ENCODE peak calls at places on chromosomes 2 and 18, in nine cellular contexts. M is dorsolateral prefrontal cortex; F is sigmoid colon; R is fibroblast of lung; V is CD4-positive, alpha-beta memory T cell; I is HL-60; C is SK-N-SH; K is tibial nerve; O is GM06990. Z is an unnamed sample.

GRCh38 chr2:44718431-44718830 is 223.1 kb upstream of the SIX3 start:
- DNase-seq in M (no peak), F (no peak), R (no peak), V (no peak), I (no peak), C (no peak), K (no peak), O (no peak), Z (no peak)

GRCh38 chr2:142562900-142563299 is 314.6 kb upstream of the KYNU start:
- DNase-seq in M (no peak), F (no peak), R (no peak), V (no peak), I (no peak), C (no peak), K (no peak), O (no peak), Z (no peak)

GRCh38 chr2:46076251-46076650 is 221.0 kb upstream of the EPAS1 start:
- DNase-seq in M (no peak), F (peak; percentile 27), R (peak; percentile 74), V (no peak), I (no peak), C (no peak), K (no peak), O (no peak), Z (no peak)

GRCh38 chr2:238841542-238842181 is 6.2 kb upstream of the TWIST2 start:
- DNase-seq in M (no peak), F (no peak), R (no peak), V (no peak), I (no peak), C (no peak), K (no peak), O (no peak), Z (no peak)

GRCh38 chr2:64661770-64662169 is 8.1 kb upstream of the SERTAD2 start:
- DNase-seq in M (no peak), F (no peak), R (no peak), V (no peak), I (peak; percentile 47), C (no peak), K (no peak), O (no peak), Z (no peak)

GRCh38 chr18:49174478-49174877 is 223.7 kb upstream of the SMAD7 start:
- DNase-seq in M (no peak), F (no peak), R (peak; percentile 85), V (no peak), I (no peak), C (no peak), K (no peak), O (no peak), Z (no peak)

GRCh38 chr2:101745711-101746694 is 48.5 kb downstream of the MAP4K4 start:
- DNase-seq in M (no peak), F (no peak), R (peak; percentile 52), V (no peak), I (no peak), C (no peak), K (no peak), O (no peak), Z (no peak)

GRCh38 chr2:120733238-120733942 is 2.3 kb upstream of the GLI2 start:
- DNase-seq in M (no peak), F (no peak), R (peak; percentile 31), V (no peak), I (no peak), C (no peak), K (no peak), O (no peak), Z (peak; percentile 1)

GRCh38 chr2:176138526-176139169 is 9.1 kb downstream of the HOXD8 start:
- DNase-seq in M (no peak), F (peak; percentile 63), R (no peak), V (no peak), I (no peak), C (no peak), K (no peak), O (no peak), Z (peak; percentile 35)

GRCh38 chr2:176140130-176140519 is 10.6 kb downstream of the HOXD8 start:
- DNase-seq in M (no peak), F (peak; percentile 75), R (no peak), V (no peak), I (no peak), C (no peak), K (no peak), O (no peak), Z (no peak)

GRCh38 chr2:176139170-176139611 is 9.7 kb downstream of the HOXD8 start:
- DNase-seq in M (no peak), F (no peak), R (no peak), V (no peak), I (no peak), C (peak; percentile 62), K (no peak), O (no peak), Z (peak; percentile 50)

GRCh38 chr2:176140520-176141317 is 10.6 kb upstream of the HOXD4 start:
- DNase-seq in M (peak; percentile 69), F (peak; percentile 87), R (peak; percentile 41), V (peak; percentile 50), I (peak; percentile 62), C (peak; percentile 96), K (peak; percentile 54), O (peak; percentile 80), Z (peak; percentile 99)

GRCh38 chr2:176139621-176140020 is 10.1 kb downstream of the HOXD8 start:
- DNase-seq in M (no peak), F (peak; percentile 61), R (no peak), V (no peak), I (no peak), C (peak; percentile 72), K (no peak), O (no peak), Z (peak; percentile 54)
- H3K27me3 ChIP-seq in M (peaks cover 87% of the 10 kb centered on the region), F (peaks cover 53% of the 10 kb centered on the region), R (peaks cover 61% of the 10 kb centered on the region), V (peaks cover 82% of the 10 kb centered on the region), I (peaks cover 64% of the 10 kb centered on the region), C (no peaks in the 10 kb centered on the region), K (peaks cover 48% of the 10 kb centered on the region), O (no peaks in the 10 kb centered on the region), Z (peaks cover 96% of the 10 kb centered on the region)

GRCh38 chr2:230924470-230925341 is at the start of gene GPR55:
- DNase-seq in M (peak; percentile 60), F (peak; percentile 60), R (no peak), V (peak; percentile 42), I (peak; percentile 77), C (no peak), K (no peak), O (peak; percentile 80), Z (peak; percentile 90)

GRCh38 chr2:230927711-230928341 is 2.8 kb upstream of the GPR55 start:
- DNase-seq in M (peak; percentile 32), F (peak; percentile 62), R (no peak), V (no peak), I (no peak), C (no peak), K (no peak), O (no peak), Z (peak; percentile 49)

GRCh38 chr2:230925443-230925878 is 419 bp upstream of the GPR55 start:
- DNase-seq in M (no peak), F (peak; percentile 41), R (no peak), V (no peak), I (peak; percentile 10), C (no peak), K (no peak), O (peak; percentile 76), Z (no peak)

GRCh38 chr2:230924092-230924469 is 961 bp downstream of the GPR55 start:
- DNase-seq in M (no peak), F (peak; percentile 38), R (no peak), V (no peak), I (no peak), C (no peak), K (no peak), O (peak; percentile 41), Z (no peak)

DNA sequence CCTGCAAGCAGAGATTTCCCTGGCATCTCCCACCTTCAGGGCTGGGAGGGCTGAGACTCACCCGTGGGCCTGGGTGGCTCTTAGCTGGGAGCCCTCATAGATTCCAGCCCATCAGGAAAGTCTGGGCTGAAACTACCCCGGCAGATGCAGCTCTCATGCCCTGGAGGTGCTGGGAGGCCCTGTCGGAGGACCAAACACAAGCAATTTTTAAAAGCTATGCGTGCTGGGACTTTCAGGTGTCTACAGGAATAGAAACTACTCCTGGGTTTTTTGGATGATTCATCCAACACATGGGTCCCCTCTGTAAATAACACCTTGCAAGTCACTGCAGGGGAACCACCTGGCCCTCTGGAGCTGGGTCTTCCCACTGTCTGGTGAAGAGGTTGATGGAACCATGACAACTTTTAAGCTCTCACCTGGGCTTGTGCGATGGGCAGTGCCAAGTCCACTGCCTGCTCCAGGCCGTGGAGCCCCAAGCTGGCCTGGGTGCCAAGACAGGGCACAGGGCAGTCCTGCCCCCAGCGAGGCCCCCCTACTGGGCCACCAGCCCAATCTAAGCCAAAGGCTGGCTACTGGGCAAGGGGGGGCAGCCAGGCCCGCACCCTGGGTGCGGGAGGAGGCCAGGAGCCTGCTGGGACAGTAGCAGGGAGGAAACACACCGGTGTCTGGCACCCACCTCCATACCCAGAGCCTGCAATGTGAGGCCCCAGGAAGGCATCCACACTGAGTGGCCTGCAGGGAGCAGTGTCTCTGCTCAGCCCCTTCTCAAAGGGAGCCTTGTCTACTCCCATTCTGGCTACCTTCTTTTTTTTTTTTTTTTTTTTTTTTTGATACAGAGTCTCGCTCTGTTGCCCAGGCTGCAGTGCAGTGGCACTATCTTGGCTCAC is 1.1 kb upstream of the GPR55 start:
- DNase-seq in M (no peak), F (peak; percentile 42), R (no peak), V (no peak), I (no peak), C (no peak), K (no peak), O (peak; percentile 78), Z (peak; percentile 67)
- H3K4me3 ChIP-seq in M (no peak overlapping the region), F (no peak overlapping the region), R (no peak overlapping the region), V (no peak overlapping the region), I (no peak overlapping the region), C (no peak overlapping the region), K (no peak overlapping the region), O (peak overlapping the region; percentile 74), Z (no peak overlapping the region)

GRCh38 chr2:25034081-25034480 is 7.8 kb upstream of the EFR3B start:
- DNase-seq in M (no peak), F (no peak), R (no peak), V (no peak), I (no peak), C (no peak), K (no peak), O (no peak), Z (no peak)

GRCh38 chr2:25032094-25032493 is 9.8 kb upstream of the EFR3B start:
- DNase-seq in M (no peak), F (no peak), R (no peak), V (no peak), I (peak; percentile 87), C (no peak), K (no peak), O (no peak), Z (no peak)

GRCh38 chr2:25032901-25033300 is 9.0 kb upstream of the EFR3B start:
- DNase-seq in M (no peak), F (no peak), R (no peak), V (no peak), I (no peak), C (no peak), K (no peak), O (no peak), Z (no peak)

GRCh38 chr2:25029183-25029554 is 12.7 kb upstream of the EFR3B start:
- DNase-seq in M (no peak), F (no peak), R (no peak), V (no peak), I (no peak), C (no peak), K (no peak), O (no peak), Z (no peak)

DNA sequence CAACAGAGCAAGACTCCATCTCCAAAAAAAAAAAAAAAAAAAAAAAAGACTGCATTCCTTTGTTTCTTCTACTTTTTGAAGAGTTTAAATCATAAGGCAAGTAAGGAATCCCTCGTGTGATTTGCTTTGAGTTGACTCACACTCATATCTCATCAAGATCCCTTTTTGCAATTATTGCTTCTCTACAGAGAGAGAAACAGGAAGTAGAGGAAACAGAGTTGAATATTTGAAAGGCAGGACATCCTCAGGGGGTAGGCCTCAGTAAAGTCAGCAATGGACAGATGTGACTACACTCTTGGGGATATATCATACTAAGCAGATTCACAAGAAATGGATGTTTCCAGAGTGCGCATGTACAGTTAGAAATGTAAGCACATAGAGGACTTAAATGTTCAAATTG is 11.2 kb upstream of the EFR3B start:
- DNase-seq in M (no peak), F (no peak), R (no peak), V (no peak), I (peak; percentile 27), C (no peak), K (no peak), O (no peak), Z (no peak)
- H3K27me3 ChIP-seq in M (no peaks in the 10 kb centered on the region), F (no peaks in the 10 kb centered on the region), R (no peaks in the 10 kb centered on the region), V (no peaks in the 10 kb centered on the region), I (no peaks in the 10 kb centered on the region), C (no peaks in the 10 kb centered on the region), K (no peaks in the 10 kb centered on the region), O (no peaks in the 10 kb centered on the region), Z (no peaks in the 10 kb centered on the region)

GRCh38 chr2:224948005-224948404 is 94.3 kb downstream of the DOCK10 start:
- DNase-seq in M (no peak), F (no peak), R (no peak), V (no peak), I (no peak), C (no peak), K (no peak), O (no peak), Z (no peak)

GRCh38 chr2:224947566-224947965 is 94.7 kb downstream of the DOCK10 start:
- DNase-seq in M (no peak), F (no peak), R (no peak), V (no peak), I (no peak), C (no peak), K (no peak), O (no peak), Z (no peak)

GRCh38 chr2:224948859-224949258 is 93.4 kb downstream of the DOCK10 start:
- DNase-seq in M (no peak), F (no peak), R (peak; percentile 72), V (no peak), I (peak; percentile 72), C (no peak), K (no peak), O (no peak), Z (no peak)

GRCh38 chr2:224945134-224945533 is 97.1 kb downstream of the DOCK10 start:
- DNase-seq in M (no peak), F (no peak), R (no peak), V (no peak), I (no peak), C (no peak), K (no peak), O (no peak), Z (no peak)

GRCh38 chr2:224946911-224947310 is 95.4 kb downstream of the DOCK10 start:
- DNase-seq in M (no peak), F (no peak), R (peak; percentile 77), V (peak; percentile 66), I (peak; percentile 55), C (no peak), K (no peak), O (no peak), Z (no peak)
- H3K4me3 ChIP-seq in M (peak overlapping the region; percentile 44), F (no peak overlapping the region), R (no peak overlapping the region), V (peak overlapping the region; percentile 59), I (peak overlapping the region; percentile 33), C (no peak overlapping the region), K (peak overlapping the region; percentile 34), O (peak overlapping the region; percentile 77), Z (no peak overlapping the region)